ENCODE peak calls at places on chromosomes 3 and 15, in eight cellular contexts. One of them, this sample, is unnamed.

GRCh38 chr3:156593814-156594213 is 38.9 kb upstream of the SSR3 start:
- DNase-seq in HuH-7: no peak
- DNase-seq in AG08396: no peak
- DNase-seq in mucosa of gallbladder: no peak
- DNase-seq in neural crest cell: no peak
- DNase-seq in choroid plexus epithelial cell: no peak
- DNase-seq in nephron progenitor cell: no peak
- DNase-seq in prostate gland: no peak
- DNase-seq in this sample: no peak

GRCh38 chr3:170356596-170357175 is 829 bp upstream of the SKIL start:
- DNase-seq in HuH-7: peak; percentile 81
- DNase-seq in AG08396: peak; percentile 89
- DNase-seq in mucosa of gallbladder: peak; percentile 66
- DNase-seq in neural crest cell: peak; percentile 67
- DNase-seq in choroid plexus epithelial cell: no peak
- DNase-seq in nephron progenitor cell: peak; percentile 86
- DNase-seq in prostate gland: peak; percentile 83
- DNase-seq in this sample: peak; percentile 80

GRCh38 chr15:50764331-50765201 is 940 bp downstream of the SPPL2A start:
- DNase-seq in HuH-7: no peak
- DNase-seq in AG08396: no peak
- DNase-seq in mucosa of gallbladder: no peak
- DNase-seq in neural crest cell: no peak
- DNase-seq in choroid plexus epithelial cell: peak; percentile 47
- DNase-seq in nephron progenitor cell: no peak
- DNase-seq in prostate gland: no peak
- DNase-seq in this sample: peak; percentile 33

GRCh38 chr15:100863406-100864198 is 16.0 kb upstream of the ALDH1A3 start:
- DNase-seq in HuH-7: no peak
- DNase-seq in AG08396: peak; percentile 78
- DNase-seq in mucosa of gallbladder: peak; percentile 47
- DNase-seq in neural crest cell: no peak
- DNase-seq in choroid plexus epithelial cell: no peak
- DNase-seq in nephron progenitor cell: no peak
- DNase-seq in prostate gland: no peak
- DNase-seq in this sample: no peak

GRCh38 chr3:46504780-46505179 is 7.0 kb downstream of the RTP3 start:
- DNase-seq in HuH-7: no peak
- DNase-seq in AG08396: no peak
- DNase-seq in mucosa of gallbladder: no peak
- DNase-seq in neural crest cell: no peak
- DNase-seq in choroid plexus epithelial cell: no peak
- DNase-seq in nephron progenitor cell: no peak
- DNase-seq in prostate gland: no peak
- DNase-seq in this sample: no peak

GRCh38 chr3:67610458-67610857 is 44.0 kb downstream of the SUCLG2 start:
- DNase-seq in HuH-7: no peak
- DNase-seq in AG08396: no peak
- DNase-seq in mucosa of gallbladder: peak; percentile 80
- DNase-seq in neural crest cell: no peak
- DNase-seq in choroid plexus epithelial cell: peak; percentile 64
- DNase-seq in nephron progenitor cell: no peak
- DNase-seq in prostate gland: no peak
- DNase-seq in this sample: peak; percentile 83

GRCh38 chr15:51647128-51647562 is 24.6 kb upstream of the DMXL2 start:
- DNase-seq in HuH-7: no peak
- DNase-seq in AG08396: peak; percentile 31
- DNase-seq in mucosa of gallbladder: peak; percentile 62
- DNase-seq in neural crest cell: no peak
- DNase-seq in choroid plexus epithelial cell: peak; percentile 31
- DNase-seq in nephron progenitor cell: no peak
- DNase-seq in prostate gland: no peak
- DNase-seq in this sample: peak; percentile 42

GRCh38 chr3:70856414-70857162 is 544.1 kb upstream of the MDFIC2 start:
- DNase-seq in HuH-7: no peak
- DNase-seq in AG08396: peak; percentile 12
- DNase-seq in mucosa of gallbladder: no peak
- DNase-seq in neural crest cell: no peak
- DNase-seq in choroid plexus epithelial cell: peak; percentile 94
- DNase-seq in nephron progenitor cell: no peak
- DNase-seq in prostate gland: no peak
- DNase-seq in this sample: peak; percentile 60

GRCh38 chr3:185153170-185153733 is 392 bp upstream of the C3orf70 start:
- DNase-seq in HuH-7: peak; percentile 68
- DNase-seq in AG08396: no peak
- DNase-seq in mucosa of gallbladder: no peak
- DNase-seq in neural crest cell: peak; percentile 53
- DNase-seq in choroid plexus epithelial cell: no peak
- DNase-seq in nephron progenitor cell: peak; percentile 51
- DNase-seq in prostate gland: no peak
- DNase-seq in this sample: no peak

GRCh38 chr3:176430244-176430893 is 766.9 kb downstream of the TBL1XR1 start:
- DNase-seq in HuH-7: peak; percentile 28
- DNase-seq in AG08396: peak; percentile 39
- DNase-seq in mucosa of gallbladder: no peak
- DNase-seq in neural crest cell: no peak
- DNase-seq in choroid plexus epithelial cell: peak; percentile 76
- DNase-seq in nephron progenitor cell: peak; percentile 10
- DNase-seq in prostate gland: no peak
- DNase-seq in this sample: peak; percentile 26

GRCh38 chr3:101146946-101147345 is 153.7 kb upstream of the ABI3BP start:
- DNase-seq in HuH-7: no peak
- DNase-seq in AG08396: no peak
- DNase-seq in mucosa of gallbladder: no peak
- DNase-seq in neural crest cell: no peak
- DNase-seq in choroid plexus epithelial cell: peak; percentile 45
- DNase-seq in nephron progenitor cell: no peak
- DNase-seq in prostate gland: no peak
- DNase-seq in this sample: no peak

GRCh38 chr3:880371-880770 is 212.5 kb upstream of the CNTN6 start:
- DNase-seq in HuH-7: no peak
- DNase-seq in AG08396: no peak
- DNase-seq in mucosa of gallbladder: no peak
- DNase-seq in neural crest cell: no peak
- DNase-seq in choroid plexus epithelial cell: no peak
- DNase-seq in nephron progenitor cell: no peak
- DNase-seq in prostate gland: no peak
- DNase-seq in this sample: no peak

GRCh38 chr3:128505771-128506170 is 12.8 kb upstream of the GATA2 start:
- DNase-seq in HuH-7: no peak
- DNase-seq in AG08396: no peak
- DNase-seq in mucosa of gallbladder: no peak
- DNase-seq in neural crest cell: no peak
- DNase-seq in choroid plexus epithelial cell: peak; percentile 16
- DNase-seq in nephron progenitor cell: no peak
- DNase-seq in prostate gland: no peak
- DNase-seq in this sample: no peak